ENCODE peak calls at places on chromosomes 4 and X, in eight cellular contexts. B, O, J, P, G, L, D and N are unnamed samples.

GRCh38 chrX:154532690-154533089 is 14.0 kb downstream of the G6PD start:
- DNase-seq in D (no peak), J (no peak), O (no peak), L (no peak), P (no peak), G (no peak), B (no peak), N (no peak)

GRCh38 chr4:165369522-165369921 is 9.3 kb upstream of the CPE start:
- DNase-seq in J (no peak), B (peak), D (no peak), O (no peak), G (no peak), P (peak), L (no peak), N (no peak)

GRCh38 chr4:52052475-52052780 is 1.3 kb downstream of the SPATA18 start:
- DNase-seq in P (peak), G (no peak), D (no peak), O (no peak), L (no peak), B (peak), J (no peak), N (no peak)

GRCh38 chrX:153889123-153889522 is 3.1 kb upstream of the L1CAM start:
- DNase-seq in D (no peak), J (no peak), G (no peak), B (no peak), L (no peak), O (no peak), P (no peak), N (no peak)

GRCh38 chr4:101972791-101973190 is 182.3 kb downstream of the BANK1 start:
- DNase-seq in B (no peak), O (no peak), G (no peak), D (no peak), L (no peak), P (peak), J (no peak), N (no peak)

GRCh38 chr4:7663075-7663541 is 228.4 kb upstream of the PSAPL1 start:
- DNase-seq in P (no peak), J (no peak), D (no peak), O (no peak), G (no peak), L (no peak), B (no peak), N (no peak)

GRCh38 chr4:167779864-167780263 is 312.5 kb upstream of the ANXA10 start:
- DNase-seq in D (no peak), G (no peak), P (no peak), O (no peak), J (no peak), B (no peak), L (no peak), N (no peak)

GRCh38 chr4:14064969-14065368 is 437.4 kb upstream of the BOD1L1 start:
- DNase-seq in J (no peak), P (no peak), B (no peak), L (no peak), D (no peak), G (no peak), O (no peak), N (no peak)

GRCh38 chr4:124713213-124713592 is 671 bp upstream of the ANKRD50 start:
- DNase-seq in G (peak), J (peak), D (peak), P (peak), B (peak), L (no peak), O (peak), N (no peak)

GRCh38 chrX:153669174-153669890 is 4.3 kb downstream of the PNCK start:
- DNase-seq in P (no peak), G (peak), L (peak), B (no peak), O (peak), J (peak), D (no peak), N (no peak)

GRCh38 chr4:19961092-19961491 is 290.6 kb upstream of the SLIT2 start:
- DNase-seq in P (no peak), D (no peak), L (no peak), O (no peak), J (no peak), G (no peak), B (no peak), N (no peak)

GRCh38 chr4:26786916-26787315 is 73.7 kb upstream of the STIM2 start:
- DNase-seq in O (no peak), J (no peak), P (no peak), L (no peak), B (no peak), G (no peak), D (no peak), N (peak)
- H3K27ac ChIP-seq in O (no peak), J (no peak), P (no peak), L (no peak), B (no peak), G (no peak), D (no peak), N (peak)

GRCh38 chr4:128528793-128529553 is 241.4 kb upstream of the PGRMC2 start:
- DNase-seq in J (peak), L (no peak), O (no peak), G (no peak), D (peak), B (peak), P (peak), N (no peak)
- H3K27ac ChIP-seq in J (peak), L (no peak), O (peak), G (peak), D (no peak), B (no peak), P (peak), N (no peak)

GRCh38 chr4:119977546-119977945 is 89.1 kb downstream of the MAD2L1 start:
- DNase-seq in B (no peak), J (no peak), G (peak), D (no peak), P (no peak), O (no peak), L (no peak), N (no peak)

GRCh38 chr4:119971763-119972162 is 94.9 kb downstream of the MAD2L1 start:
- DNase-seq in L (no peak), B (no peak), P (no peak), D (no peak), O (no peak), J (no peak), G (no peak), N (no peak)

DNA sequence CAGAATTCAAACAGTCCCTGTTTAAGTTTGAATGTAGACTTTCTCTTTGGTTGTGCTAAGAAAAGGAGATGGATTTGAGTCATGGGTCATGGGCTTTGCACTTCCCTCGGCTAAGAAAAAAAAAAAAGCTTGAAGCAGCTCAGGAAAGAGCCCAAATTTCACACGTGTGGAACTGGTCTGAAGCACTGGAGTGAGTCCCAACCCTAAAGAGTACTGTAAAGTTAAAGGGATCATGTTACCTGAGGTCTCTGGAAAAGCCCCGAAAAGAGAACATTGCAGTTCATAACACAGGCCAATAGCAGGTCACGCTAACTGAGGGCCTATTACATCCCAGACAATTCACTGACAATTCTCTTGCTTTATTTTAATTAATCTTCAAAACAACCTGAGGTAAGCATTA is 89.5 kb downstream of the MAD2L1 start:
- DNase-seq in P (no peak), O (no peak), G (no peak), B (no peak), J (no peak), D (no peak), L (no peak), N (no peak)
- H3K27ac ChIP-seq in P (no peak), O (no peak), G (peak), B (no peak), J (no peak), D (no peak), L (no peak), N (no peak)

GRCh38 chrX:69163936-69164741 is 1.1 kb downstream of the PJA1 start:
- DNase-seq in L (peak), J (no peak), D (peak), O (peak), G (no peak), B (no peak), P (no peak), N (no peak)
- H3K27ac ChIP-seq in L (no peak), J (no peak), D (no peak), O (no peak), G (peak), B (no peak), P (no peak), N (no peak)

DNA sequence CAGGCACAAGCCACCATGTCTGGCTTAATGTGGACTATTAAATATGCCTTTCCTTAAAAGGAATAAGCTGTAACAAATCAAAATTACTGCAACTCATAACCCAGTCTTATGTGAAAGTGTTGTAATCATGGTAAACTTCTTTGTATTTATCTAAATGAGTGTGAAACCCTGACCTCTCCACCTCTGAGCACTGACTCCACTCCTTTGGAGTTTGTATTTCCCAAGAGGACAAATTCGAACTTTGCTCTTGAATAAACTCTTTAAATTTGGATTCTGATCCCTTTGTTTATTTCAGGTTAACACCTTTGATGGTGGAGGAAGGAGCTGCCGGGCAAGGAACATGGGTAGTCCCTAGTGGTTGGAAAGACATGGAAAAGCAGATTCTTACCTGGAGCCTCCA is 48.3 kb upstream of the FAM9A start:
- DNase-seq in O (no peak), L (no peak), G (no peak), J (no peak), D (no peak), B (peak), P (no peak), N (no peak)
- H3K27ac ChIP-seq in O (no peak), L (no peak), G (no peak), J (peak), D (no peak), B (no peak), P (no peak), N (no peak)

GRCh38 chr4:154208424-154208823 is 283.2 kb downstream of the DCHS2 start:
- DNase-seq in O (no peak), J (no peak), B (no peak), P (peak), G (no peak), D (no peak), L (no peak), N (no peak)

DNA sequence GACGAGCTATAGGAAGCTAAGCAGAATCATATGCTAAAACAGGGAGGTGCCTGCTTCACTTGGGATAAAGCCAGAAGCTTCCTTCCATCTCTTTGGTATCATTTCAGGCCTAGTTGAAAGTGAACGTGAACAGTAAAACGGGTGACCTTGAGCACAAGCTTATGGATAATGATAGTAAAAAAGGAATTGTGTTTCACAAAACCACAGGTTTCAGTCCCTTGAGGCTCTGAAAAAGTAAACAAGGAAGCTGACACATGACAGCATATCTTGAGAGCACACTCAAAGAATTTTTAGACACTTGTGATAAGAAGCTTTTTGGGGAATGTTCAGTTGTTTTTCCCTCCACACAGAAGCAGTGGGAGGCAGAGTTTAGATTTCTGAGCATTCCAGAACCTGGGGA is 286.1 kb downstream of the DCHS2 start:
- DNase-seq in B (no peak), G (no peak), L (no peak), O (no peak), J (no peak), P (no peak), D (no peak), N (no peak)
- H3K27ac ChIP-seq in B (no peak), G (no peak), L (no peak), O (no peak), J (no peak), P (no peak), D (no peak), N (no peak)

DNA sequence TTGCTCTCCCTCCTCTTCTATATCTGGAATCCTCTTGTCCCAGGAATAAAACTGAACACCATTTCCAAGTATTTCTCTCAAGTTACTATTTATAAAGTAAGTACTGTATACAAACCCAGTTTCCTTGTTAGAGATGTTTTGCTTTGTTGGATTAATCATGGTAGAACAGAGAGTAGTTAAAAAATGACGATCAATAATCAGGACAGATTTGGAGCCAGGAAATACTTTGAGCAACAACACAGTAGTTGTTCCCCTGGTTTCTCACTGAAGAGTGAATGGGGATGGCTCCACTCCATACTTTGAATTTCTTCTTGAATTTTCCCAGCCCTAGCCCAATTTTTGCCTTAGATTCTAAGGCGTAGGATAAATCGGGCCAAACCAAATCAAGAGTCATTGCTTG is 21.4 kb downstream of the MGST2 start:
- DNase-seq in O (no peak), J (no peak), L (no peak), P (no peak), D (no peak), B (no peak), G (no peak), N (no peak)
- H3K27ac ChIP-seq in O (no peak), J (no peak), L (no peak), P (no peak), D (peak), B (peak), G (no peak), N (no peak)

GRCh38 chrX:119468930-119469635 is 839 bp downstream of the SLC25A5 start:
- DNase-seq in P (peak), G (peak), D (peak), O (peak), J (peak), L (peak), B (peak), N (peak)
- H3K27ac ChIP-seq in P (peak), G (peak), D (peak), O (peak), J (peak), L (peak), B (peak), N (peak)

GRCh38 chrX:32447640-32448039 is 763.7 kb downstream of the DMD start:
- DNase-seq in J (no peak), B (no peak), L (no peak), P (no peak), O (no peak), G (no peak), D (no peak), N (no peak)
- H3K27ac ChIP-seq in J (no peak), B (no peak), L (no peak), P (no peak), O (no peak), G (no peak), D (no peak), N (peak)

GRCh38 chr4:151436093-151436518 is 27.1 kb downstream of the FHIP1A start:
- DNase-seq in J (no peak), B (no peak), P (no peak), L (no peak), D (no peak), G (no peak), O (no peak), N (no peak)
- H3K27ac ChIP-seq in J (no peak), B (no peak), P (no peak), L (no peak), D (no peak), G (no peak), O (no peak), N (no peak)